ENCODE peak calls at places on chromosomes 2 and 18, in nine cellular contexts. V, A, W, T, G, N, Y, L and P are unnamed samples.

GRCh38 chr2:73036779-73037165 is 34.7 kb downstream of the SFXN5 start:
- DNase-seq in V (no peak), A (no peak), W (no peak), T (no peak), G (no peak), N (no peak), Y (no peak), L (no peak), P (no peak)

GRCh38 chr2:22281033-22281432 is 1103.9 kb upstream of the KLHL29 start:
- DNase-seq in V (no peak), A (no peak), W (no peak), T (no peak), G (no peak), N (peak), Y (no peak), L (peak), P (no peak)

GRCh38 chr2:106561356-106561755 is 74.2 kb downstream of the CD8B2 start:
- DNase-seq in V (no peak), A (no peak), W (no peak), T (peak), G (no peak), N (no peak), Y (peak), L (no peak), P (peak)

GRCh38 chr2:25280066-25280687 is 61.5 kb downstream of the DNMT3A start:
- DNase-seq in V (no peak), A (no peak), W (no peak), T (no peak), G (no peak), N (no peak), Y (no peak), L (no peak), P (no peak)

GRCh38 chr2:105460048-105460732 is 61.3 kb upstream of the FHL2 start:
- DNase-seq in V (no peak), A (no peak), W (no peak), T (no peak), G (no peak), N (peak), Y (peak), L (no peak), P (no peak)

GRCh38 chr2:23273786-23274185 is 111.2 kb upstream of the KLHL29 start:
- DNase-seq in V (no peak), A (no peak), W (no peak), T (no peak), G (no peak), N (no peak), Y (no peak), L (no peak), P (no peak)

GRCh38 chr2:211875488-211875887 is 663.1 kb downstream of the ERBB4 start:
- DNase-seq in V (no peak), A (no peak), W (no peak), T (no peak), G (no peak), N (no peak), Y (no peak), L (peak), P (no peak)

GRCh38 chr2:9820020-9820973 is 23.0 kb upstream of the TAF1B start:
- DNase-seq in V (no peak), A (no peak), W (no peak), T (no peak), G (no peak), N (peak), Y (no peak), L (peak), P (no peak)

GRCh38 chr18:55501594-55502345 is 86.2 kb downstream of the TCF4 start:
- DNase-seq in V (no peak), A (no peak), W (no peak), T (no peak), G (no peak), N (peak), Y (no peak), L (peak), P (no peak)

GRCh38 chr2:134124047-134124753 is 129.7 kb upstream of the MGAT5 start:
- DNase-seq in V (peak), A (no peak), W (no peak), T (no peak), G (no peak), N (no peak), Y (peak), L (no peak), P (no peak)

GRCh38 chr2:11680181-11680900 is 10.3 kb upstream of the NTSR2 start:
- DNase-seq in V (no peak), A (no peak), W (no peak), T (no peak), G (no peak), N (no peak), Y (no peak), L (peak), P (no peak)

GRCh38 chr18:45951021-45951714 is 16.0 kb downstream of the EPG5 start:
- DNase-seq in V (no peak), A (no peak), W (no peak), T (no peak), G (no peak), N (peak), Y (no peak), L (peak), P (no peak)

GRCh38 chr2:236616031-236616430 is 46.4 kb downstream of the ACKR3 start:
- DNase-seq in V (no peak), A (no peak), W (no peak), T (no peak), G (no peak), N (no peak), Y (no peak), L (no peak), P (no peak)

GRCh38 chr2:174797792-174798276 is 33.6 kb upstream of the CHRNA1 start:
- DNase-seq in V (no peak), A (no peak), W (no peak), T (no peak), G (no peak), N (no peak), Y (no peak), L (no peak), P (no peak)

GRCh38 chr2:85255813-85256581 is 71.8 kb downstream of the TGOLN2 start:
- DNase-seq in V (no peak), A (no peak), W (no peak), T (no peak), G (no peak), N (peak), Y (no peak), L (peak), P (no peak)

GRCh38 chr18:54856105-54856504 is 27.8 kb downstream of the RAB27B start:
- DNase-seq in V (no peak), A (no peak), W (no peak), T (no peak), G (no peak), N (no peak), Y (no peak), L (no peak), P (no peak)